ENCODE peak calls at places on chromosomes 3 and 15, in five cellular contexts. One of them, this sample, is unnamed.

GRCh38 chr3:12154151-12154550 is 4.6 kb downstream of the TIMP4 start:
- DNase-seq in BE2C: no peak
- DNase-seq in body of pancreas: no peak
- DNase-seq in stimulated activated CD8-positive, alpha-beta memory T cell treated with anti-CD3 and anti-CD28 coated beads, Interleukin-4, amount 100 ng/mL, for 24 hours: no peak
- DNase-seq in T47D: no peak
- DNase-seq in this sample: no peak

GRCh38 chr3:191333481-191333880 is 3.2 kb upstream of the UTS2B start:
- DNase-seq in BE2C: no peak
- DNase-seq in body of pancreas: no peak
- DNase-seq in stimulated activated CD8-positive, alpha-beta memory T cell treated with anti-CD3 and anti-CD28 coated beads, Interleukin-4, amount 100 ng/mL, for 24 hours: no peak
- DNase-seq in T47D: no peak
- DNase-seq in this sample: no peak

GRCh38 chr3:125054436-125055164 is 1.2 kb downstream of the HEG1 start:
- DNase-seq in BE2C: no peak
- DNase-seq in body of pancreas: no peak
- DNase-seq in stimulated activated CD8-positive, alpha-beta memory T cell treated with anti-CD3 and anti-CD28 coated beads, Interleukin-4, amount 100 ng/mL, for 24 hours: no peak
- DNase-seq in T47D: peak; percentile 66
- DNase-seq in this sample: no peak

GRCh38 chr3:46709147-46709654 is 8.0 kb downstream of the TMIE start:
- DNase-seq in BE2C: no peak
- DNase-seq in body of pancreas: no peak
- DNase-seq in stimulated activated CD8-positive, alpha-beta memory T cell treated with anti-CD3 and anti-CD28 coated beads, Interleukin-4, amount 100 ng/mL, for 24 hours: no peak
- DNase-seq in T47D: no peak
- DNase-seq in this sample: no peak

GRCh38 chr3:128649264-128649663 is 1.4 kb downstream of the RPN1 start:
- DNase-seq in BE2C: no peak
- DNase-seq in body of pancreas: no peak
- DNase-seq in stimulated activated CD8-positive, alpha-beta memory T cell treated with anti-CD3 and anti-CD28 coated beads, Interleukin-4, amount 100 ng/mL, for 24 hours: no peak
- DNase-seq in T47D: no peak
- DNase-seq in this sample: no peak

GRCh38 chr15:57598346-57598745 is 6.6 kb downstream of the MYZAP start:
- DNase-seq in BE2C: no peak
- DNase-seq in body of pancreas: no peak
- DNase-seq in stimulated activated CD8-positive, alpha-beta memory T cell treated with anti-CD3 and anti-CD28 coated beads, Interleukin-4, amount 100 ng/mL, for 24 hours: no peak
- DNase-seq in T47D: no peak
- DNase-seq in this sample: no peak

GRCh38 chr15:48424076-48424475 is 92.8 kb downstream of the DUT start:
- DNase-seq in BE2C: no peak
- DNase-seq in body of pancreas: no peak
- DNase-seq in stimulated activated CD8-positive, alpha-beta memory T cell treated with anti-CD3 and anti-CD28 coated beads, Interleukin-4, amount 100 ng/mL, for 24 hours: no peak
- DNase-seq in T47D: peak; percentile 16
- DNase-seq in this sample: peak; percentile 33

GRCh38 chr3:45547764-45548683 is 46.5 kb upstream of the LIMD1 start:
- DNase-seq in BE2C: peak; percentile 76
- DNase-seq in body of pancreas: peak; percentile 28
- DNase-seq in stimulated activated CD8-positive, alpha-beta memory T cell treated with anti-CD3 and anti-CD28 coated beads, Interleukin-4, amount 100 ng/mL, for 24 hours: no peak
- DNase-seq in T47D: no peak
- DNase-seq in this sample: no peak

GRCh38 chr15:74240002-74240568 is 4.0 kb downstream of the CCDC33 start:
- DNase-seq in BE2C: peak; percentile 99
- DNase-seq in body of pancreas: peak; percentile 95
- DNase-seq in stimulated activated CD8-positive, alpha-beta memory T cell treated with anti-CD3 and anti-CD28 coated beads, Interleukin-4, amount 100 ng/mL, for 24 hours: no peak
- DNase-seq in T47D: peak; percentile 72
- DNase-seq in this sample: peak; percentile 67

GRCh38 chr3:100891033-100891432 is 102.2 kb downstream of the ABI3BP start:
- DNase-seq in BE2C: no peak
- DNase-seq in body of pancreas: no peak
- DNase-seq in stimulated activated CD8-positive, alpha-beta memory T cell treated with anti-CD3 and anti-CD28 coated beads, Interleukin-4, amount 100 ng/mL, for 24 hours: no peak
- DNase-seq in T47D: no peak
- DNase-seq in this sample: peak; percentile 13

GRCh38 chr15:74725845-74726773 is 781 bp upstream of the CYP1A1 start:
- DNase-seq in BE2C: peak; percentile 37
- DNase-seq in body of pancreas: peak; percentile 55
- DNase-seq in stimulated activated CD8-positive, alpha-beta memory T cell treated with anti-CD3 and anti-CD28 coated beads, Interleukin-4, amount 100 ng/mL, for 24 hours: peak; percentile 54
- DNase-seq in T47D: peak; percentile 28
- DNase-seq in this sample: peak; percentile 34

GRCh38 chr3:73502609-73503560 is 121.9 kb downstream of the PDZRN3 start:
- DNase-seq in BE2C: peak; percentile 75
- DNase-seq in body of pancreas: peak; percentile 78
- DNase-seq in stimulated activated CD8-positive, alpha-beta memory T cell treated with anti-CD3 and anti-CD28 coated beads, Interleukin-4, amount 100 ng/mL, for 24 hours: peak; percentile 4
- DNase-seq in T47D: peak; percentile 74
- DNase-seq in this sample: peak; percentile 86

GRCh38 chr15:46946953-46947352 is 770.4 kb upstream of the SEMA6D start:
- DNase-seq in BE2C: no peak
- DNase-seq in body of pancreas: no peak
- DNase-seq in stimulated activated CD8-positive, alpha-beta memory T cell treated with anti-CD3 and anti-CD28 coated beads, Interleukin-4, amount 100 ng/mL, for 24 hours: no peak
- DNase-seq in T47D: no peak
- DNase-seq in this sample: peak; percentile 8

GRCh38 chr3:193836511-193836910 is 243.5 kb downstream of the OPA1 start:
- DNase-seq in BE2C: no peak
- DNase-seq in body of pancreas: no peak
- DNase-seq in stimulated activated CD8-positive, alpha-beta memory T cell treated with anti-CD3 and anti-CD28 coated beads, Interleukin-4, amount 100 ng/mL, for 24 hours: no peak
- DNase-seq in T47D: peak; percentile 78
- DNase-seq in this sample: no peak

GRCh38 chr3:42654331-42655201 is 1.1 kb downstream of the ZBTB47 start:
- DNase-seq in BE2C: peak; percentile 47
- DNase-seq in body of pancreas: peak; percentile 59
- DNase-seq in stimulated activated CD8-positive, alpha-beta memory T cell treated with anti-CD3 and anti-CD28 coated beads, Interleukin-4, amount 100 ng/mL, for 24 hours: no peak
- DNase-seq in T47D: peak; percentile 65
- DNase-seq in this sample: peak; percentile 91

GRCh38 chr3:4474683-4475490 is 7.8 kb upstream of the SUMF1 start:
- DNase-seq in BE2C: no peak
- DNase-seq in body of pancreas: peak; percentile 53
- DNase-seq in stimulated activated CD8-positive, alpha-beta memory T cell treated with anti-CD3 and anti-CD28 coated beads, Interleukin-4, amount 100 ng/mL, for 24 hours: no peak
- DNase-seq in T47D: peak; percentile 39
- DNase-seq in this sample: no peak

GRCh38 chr15:66075947-66076346 is 177.6 kb downstream of the MEGF11 start:
- DNase-seq in BE2C: no peak
- DNase-seq in body of pancreas: no peak
- DNase-seq in stimulated activated CD8-positive, alpha-beta memory T cell treated with anti-CD3 and anti-CD28 coated beads, Interleukin-4, amount 100 ng/mL, for 24 hours: no peak
- DNase-seq in T47D: no peak
- DNase-seq in this sample: no peak

GRCh38 chr3:10026084-10026890 is at the start of gene FANCD2:
- DNase-seq in BE2C: peak; percentile 84
- DNase-seq in body of pancreas: peak; percentile 88
- DNase-seq in stimulated activated CD8-positive, alpha-beta memory T cell treated with anti-CD3 and anti-CD28 coated beads, Interleukin-4, amount 100 ng/mL, for 24 hours: peak; percentile 89
- DNase-seq in T47D: peak; percentile 88
- DNase-seq in this sample: peak; percentile 94

GRCh38 chr3:121786485-121786884 is 36.9 kb upstream of the GOLGB1 start:
- DNase-seq in BE2C: no peak
- DNase-seq in body of pancreas: no peak
- DNase-seq in stimulated activated CD8-positive, alpha-beta memory T cell treated with anti-CD3 and anti-CD28 coated beads, Interleukin-4, amount 100 ng/mL, for 24 hours: no peak
- DNase-seq in T47D: no peak
- DNase-seq in this sample: no peak

GRCh38 chr3:127820871-127821853 is 1.2 kb downstream of the MGLL start:
- DNase-seq in BE2C: no peak
- DNase-seq in body of pancreas: no peak
- DNase-seq in stimulated activated CD8-positive, alpha-beta memory T cell treated with anti-CD3 and anti-CD28 coated beads, Interleukin-4, amount 100 ng/mL, for 24 hours: no peak
- DNase-seq in T47D: peak; percentile 82
- DNase-seq in this sample: no peak

GRCh38 chr3:59885907-59886400 is 836.1 kb upstream of the CFAP20DC start:
- DNase-seq in BE2C: no peak
- DNase-seq in body of pancreas: no peak
- DNase-seq in stimulated activated CD8-positive, alpha-beta memory T cell treated with anti-CD3 and anti-CD28 coated beads, Interleukin-4, amount 100 ng/mL, for 24 hours: no peak
- DNase-seq in T47D: no peak
- DNase-seq in this sample: no peak

GRCh38 chr15:93056836-93057235 is 32.2 kb downstream of the RGMA start:
- DNase-seq in BE2C: no peak
- DNase-seq in body of pancreas: no peak
- DNase-seq in stimulated activated CD8-positive, alpha-beta memory T cell treated with anti-CD3 and anti-CD28 coated beads, Interleukin-4, amount 100 ng/mL, for 24 hours: no peak
- DNase-seq in T47D: no peak
- DNase-seq in this sample: no peak

GRCh38 chr15:50697109-50697797 is 10.7 kb upstream of the TRPM7 start:
- DNase-seq in BE2C: no peak
- DNase-seq in body of pancreas: no peak
- DNase-seq in stimulated activated CD8-positive, alpha-beta memory T cell treated with anti-CD3 and anti-CD28 coated beads, Interleukin-4, amount 100 ng/mL, for 24 hours: no peak
- DNase-seq in T47D: no peak
- DNase-seq in this sample: no peak

GRCh38 chr15:80121546-80121945 is 31.3 kb upstream of the FAH start:
- DNase-seq in BE2C: peak; percentile 67
- DNase-seq in body of pancreas: no peak
- DNase-seq in stimulated activated CD8-positive, alpha-beta memory T cell treated with anti-CD3 and anti-CD28 coated beads, Interleukin-4, amount 100 ng/mL, for 24 hours: no peak
- DNase-seq in T47D: no peak
- DNase-seq in this sample: no peak

GRCh38 chr3:143428351-143428750 is 308.8 kb downstream of the CHST2 start:
- DNase-seq in BE2C: no peak
- DNase-seq in body of pancreas: no peak
- DNase-seq in stimulated activated CD8-positive, alpha-beta memory T cell treated with anti-CD3 and anti-CD28 coated beads, Interleukin-4, amount 100 ng/mL, for 24 hours: no peak
- DNase-seq in T47D: no peak
- DNase-seq in this sample: no peak

GRCh38 chr3:16112910-16113504 is 61.5 kb upstream of the GALNT15 start:
- DNase-seq in BE2C: no peak
- DNase-seq in body of pancreas: no peak
- DNase-seq in stimulated activated CD8-positive, alpha-beta memory T cell treated with anti-CD3 and anti-CD28 coated beads, Interleukin-4, amount 100 ng/mL, for 24 hours: no peak
- DNase-seq in T47D: no peak
- DNase-seq in this sample: no peak

GRCh38 chr3:61451841-61452240 is 109.5 kb upstream of the PTPRG start:
- DNase-seq in BE2C: no peak
- DNase-seq in body of pancreas: no peak
- DNase-seq in stimulated activated CD8-positive, alpha-beta memory T cell treated with anti-CD3 and anti-CD28 coated beads, Interleukin-4, amount 100 ng/mL, for 24 hours: no peak
- DNase-seq in T47D: no peak
- DNase-seq in this sample: no peak

GRCh38 chr3:102353804-102354203 is 81.0 kb upstream of the ZPLD1 start:
- DNase-seq in BE2C: no peak
- DNase-seq in body of pancreas: no peak
- DNase-seq in stimulated activated CD8-positive, alpha-beta memory T cell treated with anti-CD3 and anti-CD28 coated beads, Interleukin-4, amount 100 ng/mL, for 24 hours: no peak
- DNase-seq in T47D: no peak
- DNase-seq in this sample: no peak

GRCh38 chr3:16338124-16338523 is 73.1 kb downstream of the OXNAD1 start:
- DNase-seq in BE2C: no peak
- DNase-seq in body of pancreas: peak; percentile 13
- DNase-seq in stimulated activated CD8-positive, alpha-beta memory T cell treated with anti-CD3 and anti-CD28 coated beads, Interleukin-4, amount 100 ng/mL, for 24 hours: peak; percentile 27
- DNase-seq in T47D: no peak
- DNase-seq in this sample: no peak

GRCh38 chr3:129975332-129976090 is 991 bp downstream of the TRH start:
- DNase-seq in BE2C: peak; percentile 25
- DNase-seq in body of pancreas: peak; percentile 13
- DNase-seq in stimulated activated CD8-positive, alpha-beta memory T cell treated with anti-CD3 and anti-CD28 coated beads, Interleukin-4, amount 100 ng/mL, for 24 hours: no peak
- DNase-seq in T47D: no peak
- DNase-seq in this sample: peak; percentile 46

GRCh38 chr3:151107177-151107576 is 21.7 kb downstream of the MED12L start:
- DNase-seq in BE2C: no peak
- DNase-seq in body of pancreas: no peak
- DNase-seq in stimulated activated CD8-positive, alpha-beta memory T cell treated with anti-CD3 and anti-CD28 coated beads, Interleukin-4, amount 100 ng/mL, for 24 hours: no peak
- DNase-seq in T47D: peak; percentile 33
- DNase-seq in this sample: peak; percentile 42

GRCh38 chr3:69197922-69198540 is 75.6 kb upstream of the LMOD3 start:
- DNase-seq in BE2C: no peak
- DNase-seq in body of pancreas: no peak
- DNase-seq in stimulated activated CD8-positive, alpha-beta memory T cell treated with anti-CD3 and anti-CD28 coated beads, Interleukin-4, amount 100 ng/mL, for 24 hours: peak; percentile 43
- DNase-seq in T47D: no peak
- DNase-seq in this sample: no peak

GRCh38 chr15:25710184-25710583 is 152.9 kb downstream of the ATP10A start:
- DNase-seq in BE2C: peak; percentile 39
- DNase-seq in body of pancreas: peak; percentile 64
- DNase-seq in stimulated activated CD8-positive, alpha-beta memory T cell treated with anti-CD3 and anti-CD28 coated beads, Interleukin-4, amount 100 ng/mL, for 24 hours: peak; percentile 35
- DNase-seq in T47D: peak; percentile 67
- DNase-seq in this sample: peak; percentile 63

GRCh38 chr15:41838400-41838897 is at the start of gene PLA2G4B:
- DNase-seq in BE2C: no peak
- DNase-seq in body of pancreas: peak; percentile 60
- DNase-seq in stimulated activated CD8-positive, alpha-beta memory T cell treated with anti-CD3 and anti-CD28 coated beads, Interleukin-4, amount 100 ng/mL, for 24 hours: no peak
- DNase-seq in T47D: peak; percentile 96
- DNase-seq in this sample: no peak

GRCh38 chr3:128491071-128491899 is 1.7 kb downstream of the GATA2 start:
- DNase-seq in BE2C: peak; percentile 36
- DNase-seq in body of pancreas: peak; percentile 56
- DNase-seq in stimulated activated CD8-positive, alpha-beta memory T cell treated with anti-CD3 and anti-CD28 coated beads, Interleukin-4, amount 100 ng/mL, for 24 hours: no peak
- DNase-seq in T47D: no peak
- DNase-seq in this sample: no peak